ENCODE peak calls at places on chromosomes 7 and 10, in six cellular contexts. One of them, this sample, is unnamed.

GRCh38 chr7:129825005-129825553 is 127.7 kb downstream of the UBE2H start:
- DNase-seq in neural progenitor cell: peak; percentile 90
- DNase-seq in GM23248: peak; percentile 69
- DNase-seq in astrocyte: no peak
- DNase-seq in astrocyte of the spinal cord: peak; percentile 63
- DNase-seq in cardiac muscle cell: peak; percentile 31
- DNase-seq in this sample: no peak

GRCh38 chr7:34087892-34088891 is 182.9 kb downstream of the BMPER start:
- DNase-seq in GM23248: peak; percentile 61
- DNase-seq in cardiac muscle cell: peak; percentile 64
- DNase-seq in neural progenitor cell: peak; percentile 68
- DNase-seq in astrocyte of the spinal cord: peak; percentile 24
- DNase-seq in astrocyte: no peak
- DNase-seq in this sample: no peak

GRCh38 chr10:929965-930364 is 1.5 kb downstream of the LARP4B start:
- DNase-seq in astrocyte: no peak
- DNase-seq in GM23248: peak; percentile 20
- DNase-seq in cardiac muscle cell: no peak
- DNase-seq in neural progenitor cell: no peak
- DNase-seq in astrocyte of the spinal cord: no peak
- DNase-seq in this sample: no peak

GRCh38 chr7:136134503-136134902 is 157.3 kb upstream of the MTPN start:
- DNase-seq in astrocyte: peak; percentile 32
- DNase-seq in astrocyte of the spinal cord: peak; percentile 72
- DNase-seq in cardiac muscle cell: no peak
- DNase-seq in neural progenitor cell: peak; percentile 7
- DNase-seq in GM23248: peak; percentile 75
- DNase-seq in this sample: peak; percentile 58

GRCh38 chr10:14456218-14456869 is 125.6 kb upstream of the FRMD4A start:
- DNase-seq in neural progenitor cell: no peak
- DNase-seq in cardiac muscle cell: no peak
- DNase-seq in astrocyte of the spinal cord: no peak
- DNase-seq in GM23248: no peak
- DNase-seq in astrocyte: no peak
- DNase-seq in this sample: no peak

GRCh38 chr10:70702193-70702763 is 30.0 kb downstream of the ADAMTS14 start:
- DNase-seq in neural progenitor cell: no peak
- DNase-seq in astrocyte of the spinal cord: no peak
- DNase-seq in cardiac muscle cell: no peak
- DNase-seq in GM23248: no peak
- DNase-seq in astrocyte: no peak
- DNase-seq in this sample: no peak

GRCh38 chr7:14197280-14197679 is 207.8 kb upstream of the ETV1 start:
- DNase-seq in cardiac muscle cell: peak; percentile 74
- DNase-seq in astrocyte: peak; percentile 21
- DNase-seq in astrocyte of the spinal cord: peak; percentile 62
- DNase-seq in neural progenitor cell: no peak
- DNase-seq in GM23248: peak; percentile 10
- DNase-seq in this sample: peak; percentile 65

GRCh38 chr7:8125680-8126444 is 136.1 kb downstream of the ICA1 start:
- DNase-seq in neural progenitor cell: no peak
- DNase-seq in cardiac muscle cell: no peak
- DNase-seq in astrocyte: no peak
- DNase-seq in astrocyte of the spinal cord: no peak
- DNase-seq in GM23248: no peak
- DNase-seq in this sample: no peak

GRCh38 chr7:55464422-55464821 is 99.3 kb downstream of the LANCL2 start:
- DNase-seq in cardiac muscle cell: no peak
- DNase-seq in neural progenitor cell: no peak
- DNase-seq in astrocyte: no peak
- DNase-seq in astrocyte of the spinal cord: no peak
- DNase-seq in GM23248: no peak
- DNase-seq in this sample: no peak

GRCh38 chr7:77989981-77990566 is 191.5 kb downstream of the PHTF2 start:
- DNase-seq in astrocyte: no peak
- DNase-seq in GM23248: no peak
- DNase-seq in astrocyte of the spinal cord: no peak
- DNase-seq in neural progenitor cell: no peak
- DNase-seq in cardiac muscle cell: peak; percentile 12
- DNase-seq in this sample: no peak

GRCh38 chr7:3867847-3868246 is 566.8 kb downstream of the SDK1 start:
- DNase-seq in astrocyte: no peak
- DNase-seq in neural progenitor cell: no peak
- DNase-seq in cardiac muscle cell: peak; percentile 40
- DNase-seq in GM23248: no peak
- DNase-seq in astrocyte of the spinal cord: no peak
- DNase-seq in this sample: no peak

GRCh38 chr10:101263146-101263837 is 34.0 kb upstream of the LBX1 start:
- DNase-seq in cardiac muscle cell: no peak
- DNase-seq in neural progenitor cell: peak; percentile 73
- DNase-seq in GM23248: no peak
- DNase-seq in astrocyte: no peak
- DNase-seq in astrocyte of the spinal cord: no peak
- DNase-seq in this sample: no peak

GRCh38 chr7:111744501-111745155 is 182.3 kb upstream of the IMMP2L start:
- DNase-seq in neural progenitor cell: no peak
- DNase-seq in astrocyte of the spinal cord: peak; percentile 93
- DNase-seq in astrocyte: peak; percentile 73
- DNase-seq in GM23248: peak; percentile 47
- DNase-seq in cardiac muscle cell: peak; percentile 56
- DNase-seq in this sample: peak; percentile 56

GRCh38 chr7:137880432-137880831 is 33.7 kb upstream of the DGKI start:
- DNase-seq in neural progenitor cell: no peak
- DNase-seq in astrocyte of the spinal cord: peak; percentile 91
- DNase-seq in astrocyte: peak; percentile 91
- DNase-seq in GM23248: peak; percentile 96
- DNase-seq in cardiac muscle cell: peak; percentile 89
- DNase-seq in this sample: peak; percentile 75

GRCh38 chr10:70674560-70675495 is 2.5 kb downstream of the ADAMTS14 start:
- DNase-seq in astrocyte of the spinal cord: no peak
- DNase-seq in astrocyte: no peak
- DNase-seq in neural progenitor cell: no peak
- DNase-seq in cardiac muscle cell: no peak
- DNase-seq in GM23248: no peak
- DNase-seq in this sample: no peak

GRCh38 chr7:82838314-82838713 is 324.4 kb downstream of the PCLO start:
- DNase-seq in astrocyte: no peak
- DNase-seq in cardiac muscle cell: no peak
- DNase-seq in GM23248: no peak
- DNase-seq in neural progenitor cell: no peak
- DNase-seq in astrocyte of the spinal cord: no peak
- DNase-seq in this sample: no peak

GRCh38 chr7:82841828-82842227 is 320.9 kb downstream of the PCLO start:
- DNase-seq in GM23248: no peak
- DNase-seq in astrocyte of the spinal cord: no peak
- DNase-seq in astrocyte: peak; percentile 7
- DNase-seq in neural progenitor cell: no peak
- DNase-seq in cardiac muscle cell: no peak
- DNase-seq in this sample: no peak

GRCh38 chr7:82840061-82840460 is 322.6 kb downstream of the PCLO start:
- DNase-seq in astrocyte of the spinal cord: no peak
- DNase-seq in GM23248: no peak
- DNase-seq in neural progenitor cell: no peak
- DNase-seq in astrocyte: no peak
- DNase-seq in cardiac muscle cell: no peak
- DNase-seq in this sample: no peak

GRCh38 chr7:82839063-82839462 is 323.6 kb downstream of the PCLO start:
- DNase-seq in astrocyte of the spinal cord: no peak
- DNase-seq in cardiac muscle cell: no peak
- DNase-seq in astrocyte: no peak
- DNase-seq in GM23248: no peak
- DNase-seq in neural progenitor cell: no peak
- DNase-seq in this sample: no peak

DNA sequence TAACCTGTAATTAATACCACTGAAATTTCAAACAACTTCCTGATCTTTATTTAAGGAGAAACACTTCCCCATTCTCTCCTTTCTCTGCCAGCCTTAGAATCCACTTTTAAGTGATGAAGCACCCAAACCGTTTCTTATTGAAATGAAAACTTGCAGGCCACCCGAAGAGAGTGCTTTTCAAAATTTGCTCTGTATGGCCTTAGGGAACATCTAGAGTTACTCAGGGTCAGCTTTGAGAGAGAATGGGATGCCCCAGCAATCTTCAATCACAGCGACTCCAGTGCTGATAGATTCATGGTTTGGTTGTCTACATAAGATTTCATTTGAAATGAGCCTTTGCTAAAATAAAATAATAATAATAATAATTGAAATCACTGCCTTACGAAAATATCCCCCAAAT is 323.1 kb downstream of the PCLO start:
- DNase-seq in cardiac muscle cell: no peak
- DNase-seq in astrocyte: no peak
- DNase-seq in GM23248: no peak
- DNase-seq in astrocyte of the spinal cord: no peak
- DNase-seq in neural progenitor cell: no peak
- DNase-seq in this sample: no peak
- H3K4me3 ChIP-seq in cardiac muscle cell: no peak overlapping the region
- H3K4me3 ChIP-seq in astrocyte: no peak overlapping the region
- H3K4me3 ChIP-seq in GM23248: no peak overlapping the region
- H3K4me3 ChIP-seq in astrocyte of the spinal cord: no peak overlapping the region
- H3K4me3 ChIP-seq in neural progenitor cell: no peak overlapping the region
- H3K4me3 ChIP-seq in this sample: no peak overlapping the region

GRCh38 chr7:73768661-73769480 is 1.2 kb downstream of the CLDN3 start:
- DNase-seq in neural progenitor cell: no peak
- DNase-seq in astrocyte: no peak
- DNase-seq in astrocyte of the spinal cord: no peak
- DNase-seq in GM23248: peak; percentile 7
- DNase-seq in cardiac muscle cell: no peak
- DNase-seq in this sample: no peak

GRCh38 chr7:73769481-73770001 is 529 bp downstream of the CLDN3 start:
- DNase-seq in GM23248: no peak
- DNase-seq in neural progenitor cell: no peak
- DNase-seq in astrocyte: no peak
- DNase-seq in astrocyte of the spinal cord: no peak
- DNase-seq in cardiac muscle cell: no peak
- DNase-seq in this sample: no peak

GRCh38 chr7:73766556-73767229 is 3.4 kb downstream of the CLDN3 start:
- DNase-seq in astrocyte of the spinal cord: no peak
- DNase-seq in neural progenitor cell: peak; percentile 6
- DNase-seq in GM23248: no peak
- DNase-seq in astrocyte: no peak
- DNase-seq in cardiac muscle cell: no peak
- DNase-seq in this sample: no peak

GRCh38 chr7:73770860-73771665 is 993 bp upstream of the CLDN3 start:
- DNase-seq in neural progenitor cell: no peak
- DNase-seq in astrocyte: no peak
- DNase-seq in GM23248: no peak
- DNase-seq in astrocyte of the spinal cord: no peak
- DNase-seq in cardiac muscle cell: no peak
- DNase-seq in this sample: no peak

GRCh38 chr7:73770002-73770859 is at the start of gene CLDN3:
- DNase-seq in GM23248: peak; percentile 40
- DNase-seq in neural progenitor cell: peak; percentile 88
- DNase-seq in cardiac muscle cell: no peak
- DNase-seq in astrocyte of the spinal cord: no peak
- DNase-seq in astrocyte: peak; percentile 8
- DNase-seq in this sample: no peak
- H3K4me3 ChIP-seq in GM23248: peak within 1 kb of the TSS; percentile 35
- H3K4me3 ChIP-seq in neural progenitor cell: peak within 1 kb of the TSS; percentile 65
- H3K4me3 ChIP-seq in cardiac muscle cell: peak within 1 kb of the TSS; percentile 39
- H3K4me3 ChIP-seq in astrocyte of the spinal cord: no peak within 1 kb of the TSS
- H3K4me3 ChIP-seq in astrocyte: peak within 1 kb of the TSS; percentile 39
- H3K4me3 ChIP-seq in this sample: peak within 1 kb of the TSS; percentile 15

DNA sequence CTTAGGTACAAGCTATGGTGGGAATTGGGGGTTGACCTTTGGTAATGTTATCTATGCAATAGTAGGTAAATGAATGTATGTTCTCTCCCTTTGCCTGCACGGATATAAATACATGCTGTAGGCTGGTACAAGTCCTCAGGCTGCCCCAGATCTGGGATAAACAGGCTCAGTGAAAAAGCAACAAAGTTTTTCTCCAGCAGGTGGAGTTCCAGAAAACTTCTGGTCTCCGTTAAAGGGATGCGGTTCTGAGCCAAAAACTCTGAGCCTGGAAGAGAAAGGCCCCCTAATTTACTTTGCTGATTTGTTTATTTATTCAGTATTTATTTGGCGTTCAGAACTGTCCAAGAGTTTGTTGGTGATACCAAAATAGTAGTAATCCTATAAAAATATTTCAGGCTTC is 204.7 kb downstream of the ADRA2A start:
- DNase-seq in cardiac muscle cell: no peak
- DNase-seq in GM23248: peak; percentile 58
- DNase-seq in astrocyte: no peak
- DNase-seq in astrocyte of the spinal cord: no peak
- DNase-seq in neural progenitor cell: peak; percentile 54
- DNase-seq in this sample: no peak
- H3K4me3 ChIP-seq in cardiac muscle cell: no peak overlapping the region
- H3K4me3 ChIP-seq in GM23248: no peak overlapping the region
- H3K4me3 ChIP-seq in astrocyte: no peak overlapping the region
- H3K4me3 ChIP-seq in astrocyte of the spinal cord: no peak overlapping the region
- H3K4me3 ChIP-seq in neural progenitor cell: no peak overlapping the region
- H3K4me3 ChIP-seq in this sample: no peak overlapping the region

DNA sequence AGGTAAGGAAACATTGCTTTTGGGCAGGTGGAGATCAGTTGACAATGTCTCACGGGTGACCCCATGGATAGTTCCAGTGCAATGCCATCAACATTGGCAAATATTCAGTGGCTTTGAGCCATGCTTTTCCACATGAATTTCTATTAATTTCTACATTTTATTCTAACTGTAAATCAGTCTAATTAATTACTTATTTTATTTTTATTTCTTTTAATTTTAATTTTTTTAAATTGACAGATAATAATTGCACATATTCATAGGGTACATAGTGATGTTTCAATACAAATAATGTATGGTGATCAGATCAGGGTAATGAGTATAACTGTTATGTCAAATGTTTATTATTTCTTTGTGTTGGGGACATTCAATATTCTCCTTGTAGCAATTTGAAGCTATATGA is 3.8 kb downstream of the ABCA13 start:
- DNase-seq in cardiac muscle cell: no peak
- DNase-seq in GM23248: no peak
- DNase-seq in neural progenitor cell: no peak
- DNase-seq in astrocyte of the spinal cord: no peak
- DNase-seq in astrocyte: no peak
- DNase-seq in this sample: no peak
- H3K4me3 ChIP-seq in cardiac muscle cell: no peak overlapping the region
- H3K4me3 ChIP-seq in GM23248: no peak overlapping the region
- H3K4me3 ChIP-seq in neural progenitor cell: no peak overlapping the region
- H3K4me3 ChIP-seq in astrocyte of the spinal cord: no peak overlapping the region
- H3K4me3 ChIP-seq in astrocyte: no peak overlapping the region
- H3K4me3 ChIP-seq in this sample: no peak overlapping the region